ENCODE peak calls at places on chromosomes 12 and 14, in seven cellular contexts. Z, K, P, Y, A, O and T are unnamed samples.

GRCh38 chr12:55931780-55932545 is 1.0 kb downstream of the DGKA start:
- DNase-seq in Y (peak), O (peak), Z (peak), A (peak), P (no peak), K (peak), T (peak)

GRCh38 chr12:47768323-47768811 is 4.7 kb upstream of the SLC48A1 start:
- DNase-seq in O (no peak), P (no peak), Y (no peak), A (no peak), K (no peak), Z (no peak), T (no peak)

GRCh38 chr12:21891763-21892217 is 49.4 kb downstream of the ABCC9 start:
- DNase-seq in Z (peak), K (peak), A (no peak), P (no peak), O (no peak), Y (no peak), T (no peak)

GRCh38 chr12:21499765-21500164 is 1.7 kb downstream of the RECQL start:
- DNase-seq in A (no peak), P (no peak), Z (no peak), Y (no peak), K (no peak), O (no peak), T (no peak)

GRCh38 chr14:100250732-100251465 is 12.0 kb downstream of the YY1 start:
- DNase-seq in K (no peak), Y (no peak), A (no peak), O (no peak), P (no peak), Z (no peak), T (no peak)

GRCh38 chr12:57764662-57765002 is 2.2 kb downstream of the CYP27B1 start:
- DNase-seq in A (no peak), K (no peak), O (no peak), Z (peak), P (no peak), Y (no peak), T (no peak)

GRCh38 chr14:85319998-85320397 is 209.9 kb upstream of the FLRT2 start:
- DNase-seq in Y (no peak), P (no peak), Z (no peak), K (peak), O (no peak), A (no peak), T (no peak)

GRCh38 chr12:130202201-130202600 is 39.9 kb downstream of the FZD10 start:
- DNase-seq in Z (no peak), A (no peak), K (no peak), P (no peak), O (no peak), Y (no peak), T (no peak)